ENCODE peak calls at places on chromosomes 6 and 20, in ten cellular contexts. L, N, R, Q, Y, V, T, U, X and H are unnamed samples.

GRCh38 chr6:71855406-71855805 is 30.9 kb upstream of the RIMS1 start:
- DNase-seq in L (no peak), N (no peak), R (no peak), Q (no peak), Y (no peak), V (no peak), T (no peak), U (no peak), X (peak), H (no peak)

GRCh38 chr6:157241411-157241979 is 81.8 kb downstream of the TMEM242 start:
- DNase-seq in L (peak), N (peak), R (no peak), Q (no peak), Y (no peak), V (peak), T (no peak), U (no peak), X (no peak), H (no peak)

GRCh38 chr20:46985241-46985640 is 90.6 kb downstream of the EYA2 start:
- DNase-seq in L (no peak), N (no peak), R (no peak), Q (peak), Y (no peak), V (no peak), T (no peak), U (no peak), X (no peak), H (no peak)

GRCh38 chr6:109491207-109491938 is 8.4 kb upstream of the ZBTB24 start:
- DNase-seq in L (no peak), N (no peak), R (no peak), Q (peak), Y (no peak), V (no peak), T (peak), U (no peak), X (no peak), H (no peak)

GRCh38 chr20:46987001-46987400 is 92.4 kb downstream of the EYA2 start:
- DNase-seq in L (no peak), N (no peak), R (no peak), Q (no peak), Y (no peak), V (no peak), T (no peak), U (no peak), X (no peak), H (no peak)

GRCh38 chr6:94289131-94289530 is 869.8 kb upstream of the EPHA7 start:
- DNase-seq in L (no peak), N (no peak), R (no peak), Q (no peak), Y (no peak), V (no peak), T (no peak), U (no peak), X (no peak), H (no peak)

GRCh38 chr6:124590001-124590400 is 372.2 kb upstream of the RNF217 start:
- DNase-seq in L (no peak), N (no peak), R (no peak), Q (no peak), Y (no peak), V (no peak), T (no peak), U (no peak), X (no peak), H (no peak)

GRCh38 chr20:22526512-22527012 is 57.8 kb downstream of the FOXA2 start:
- DNase-seq in L (no peak), N (no peak), R (no peak), Q (no peak), Y (no peak), V (no peak), T (peak), U (no peak), X (no peak), H (no peak)

GRCh38 chr6:37698264-37699137 is 818 bp upstream of the MDGA1 start:
- DNase-seq in L (no peak), N (peak), R (no peak), Q (peak), Y (peak), V (peak), T (no peak), U (peak), X (no peak), H (peak)

GRCh38 chr6:125267806-125268523 is 33.8 kb downstream of the HDDC2 start:
- DNase-seq in L (peak), N (no peak), R (peak), Q (no peak), Y (no peak), V (no peak), T (no peak), U (no peak), X (no peak), H (no peak)

GRCh38 chr20:25296094-25297093 is 48.5 kb downstream of the PYGB start:
- DNase-seq in L (peak), N (peak), R (no peak), Q (peak), Y (no peak), V (no peak), T (no peak), U (no peak), X (peak), H (no peak)

GRCh38 chr6:4133941-4134838 is 1.2 kb downstream of the ECI2 start:
- DNase-seq in L (peak), N (peak), R (no peak), Q (no peak), Y (no peak), V (peak), T (no peak), U (no peak), X (peak), H (no peak)

GRCh38 chr6:88843040-88843439 is 120.4 kb downstream of the RNGTT start:
- DNase-seq in L (no peak), N (no peak), R (no peak), Q (peak), Y (no peak), V (no peak), T (no peak), U (no peak), X (no peak), H (no peak)

GRCh38 chr6:52984247-52984646 is 10.8 kb downstream of the GSTA4 start:
- DNase-seq in L (no peak), N (no peak), R (no peak), Q (no peak), Y (no peak), V (no peak), T (no peak), U (no peak), X (no peak), H (no peak)

GRCh38 chr20:53896647-53897046 is 173.7 kb downstream of the BCAS1 start:
- DNase-seq in L (no peak), N (no peak), R (no peak), Q (no peak), Y (no peak), V (no peak), T (no peak), U (no peak), X (no peak), H (no peak)

GRCh38 chr6:3770023-3770422 is 18.5 kb upstream of the PXDC1 start:
- DNase-seq in L (no peak), N (no peak), R (no peak), Q (no peak), Y (no peak), V (no peak), T (no peak), U (no peak), X (no peak), H (no peak)

GRCh38 chr20:5531318-5532081 is 214.7 kb upstream of the PROKR2 start:
- DNase-seq in L (no peak), N (no peak), R (peak), Q (peak), Y (peak), V (no peak), T (no peak), U (no peak), X (no peak), H (peak)

GRCh38 chr6:144999127-144999526 is 714.0 kb downstream of the UTRN start:
- DNase-seq in L (no peak), N (no peak), R (no peak), Q (peak), Y (no peak), V (no peak), T (no peak), U (no peak), X (no peak), H (no peak)

GRCh38 chr6:148509152-148509571 is 166.5 kb downstream of the SASH1 start:
- DNase-seq in L (no peak), N (no peak), R (no peak), Q (peak), Y (no peak), V (no peak), T (no peak), U (no peak), X (no peak), H (no peak)
- TF ChIP-seq POLR2A in L (no peak), N (no peak), R (no peak), Q (no peak), Y (no peak), V (no peak), T (no peak), U (no peak), X (no peak), H (no peak)

GRCh38 chr20:6623989-6624388 is 143.5 kb upstream of the BMP2 start:
- DNase-seq in L (no peak), N (no peak), R (no peak), Q (no peak), Y (no peak), V (no peak), T (no peak), U (no peak), X (peak), H (no peak)

GRCh38 chr20:6630494-6630893 is 137.0 kb upstream of the BMP2 start:
- DNase-seq in L (no peak), N (no peak), R (no peak), Q (no peak), Y (no peak), V (no peak), T (no peak), U (no peak), X (no peak), H (no peak)

GRCh38 chr20:6622041-6622440 is 145.4 kb upstream of the BMP2 start:
- DNase-seq in L (no peak), N (no peak), R (no peak), Q (no peak), Y (no peak), V (no peak), T (no peak), U (no peak), X (no peak), H (no peak)

GRCh38 chr20:6629564-6629963 is 137.9 kb upstream of the BMP2 start:
- DNase-seq in L (no peak), N (no peak), R (no peak), Q (no peak), Y (no peak), V (no peak), T (no peak), U (no peak), X (no peak), H (no peak)

DNA sequence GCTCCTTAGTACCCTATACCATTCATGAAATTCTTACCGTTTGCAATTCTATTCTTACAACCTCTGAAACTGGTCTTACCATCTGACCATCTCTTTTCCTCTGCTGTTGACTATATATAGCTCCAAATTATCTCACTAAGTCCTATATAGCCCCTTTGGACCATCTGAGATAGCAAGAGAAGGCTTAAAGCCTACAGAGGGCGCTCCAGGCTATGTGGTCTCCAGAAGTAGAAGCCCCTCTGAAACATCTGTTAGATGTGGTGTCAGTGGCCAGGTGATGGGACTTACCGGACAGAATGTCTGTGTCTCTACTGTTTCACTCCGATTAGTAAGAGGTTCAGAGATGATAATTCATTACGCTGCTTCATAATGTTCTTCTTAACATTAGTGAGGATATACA is 140.7 kb upstream of the BMP2 start:
- DNase-seq in L (no peak), N (no peak), R (no peak), Q (no peak), Y (no peak), V (no peak), T (no peak), U (no peak), X (peak), H (no peak)
- TF ChIP-seq CTCF in L (no peak), N (no peak), R (no peak), Q (no peak), Y (no peak), V (no peak), T (no peak), U (no peak), X (peak), H (no peak)

GRCh38 chr6:134516582-134516981 is 198.7 kb upstream of the SGK1 start:
- DNase-seq in L (no peak), N (no peak), R (no peak), Q (no peak), Y (no peak), V (no peak), T (no peak), U (no peak), X (no peak), H (no peak)

GRCh38 chr6:134517863-134518262 is 200.0 kb upstream of the SGK1 start:
- DNase-seq in L (no peak), N (no peak), R (no peak), Q (no peak), Y (no peak), V (no peak), T (no peak), U (no peak), X (no peak), H (no peak)

GRCh38 chr6:134515976-134516375 is 198.1 kb upstream of the SGK1 start:
- DNase-seq in L (no peak), N (no peak), R (no peak), Q (no peak), Y (no peak), V (no peak), T (no peak), U (no peak), X (no peak), H (no peak)

GRCh38 chr6:134519456-134519855 is 201.5 kb upstream of the SGK1 start:
- DNase-seq in L (no peak), N (no peak), R (peak), Q (peak), Y (no peak), V (no peak), T (no peak), U (no peak), X (no peak), H (no peak)

GRCh38 chr6:134517145-134517658 is 199.3 kb upstream of the SGK1 start:
- DNase-seq in L (peak), N (no peak), R (peak), Q (peak), Y (peak), V (peak), T (no peak), U (no peak), X (peak), H (peak)
- H3K4me3 ChIP-seq in L (no peak), N (no peak), R (peak), Q (no peak), Y (no peak), V (no peak), T (peak), U (peak), X (no peak), H (no peak)

GRCh38 chr6:41713650-41714291 is 21.6 kb downstream of the TFEB start:
- DNase-seq in L (peak), N (no peak), R (peak), Q (no peak), Y (no peak), V (peak), T (no peak), U (no peak), X (no peak), H (no peak)
- TF ChIP-seq POLR2A in L (no peak), N (no peak), R (no peak), Q (no peak), Y (no peak), V (no peak), T (no peak), U (no peak), X (no peak), H (no peak)

DNA sequence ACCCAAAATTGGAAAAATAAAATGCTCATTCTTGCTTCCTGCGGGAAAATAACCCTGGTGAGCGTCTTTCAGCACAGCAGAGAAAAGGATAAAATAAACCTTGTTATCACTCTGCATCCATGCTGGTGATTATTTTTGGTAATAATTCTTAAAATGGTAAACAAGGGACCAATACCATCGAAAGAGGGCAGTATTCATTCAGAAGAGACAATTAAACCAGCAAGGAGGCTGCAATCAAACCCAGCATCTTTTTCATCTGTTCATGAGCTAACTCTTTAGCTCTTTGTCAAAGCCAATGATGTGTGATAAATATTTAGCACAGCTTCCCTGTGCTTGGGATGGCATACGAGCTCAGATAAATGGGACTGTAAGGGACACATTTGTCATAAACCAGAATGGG is 34.3 kb downstream of the CDH26 start:
- DNase-seq in L (no peak), N (no peak), R (no peak), Q (peak), Y (no peak), V (no peak), T (no peak), U (no peak), X (no peak), H (no peak)
- TF ChIP-seq CTCF in L (no peak), N (no peak), R (no peak), Q (peak), Y (no peak), V (no peak), T (no peak), U (peak), X (no peak), H (no peak)

GRCh38 chr20:1491281-1491840 is at the start of gene SIRPB2:
- DNase-seq in L (peak), N (peak), R (peak), Q (no peak), Y (no peak), V (no peak), T (no peak), U (no peak), X (no peak), H (no peak)
- H3K4me3 ChIP-seq in L (peak), N (no peak), R (peak), Q (no peak), Y (no peak), V (peak), T (peak), U (no peak), X (no peak), H (peak)

DNA sequence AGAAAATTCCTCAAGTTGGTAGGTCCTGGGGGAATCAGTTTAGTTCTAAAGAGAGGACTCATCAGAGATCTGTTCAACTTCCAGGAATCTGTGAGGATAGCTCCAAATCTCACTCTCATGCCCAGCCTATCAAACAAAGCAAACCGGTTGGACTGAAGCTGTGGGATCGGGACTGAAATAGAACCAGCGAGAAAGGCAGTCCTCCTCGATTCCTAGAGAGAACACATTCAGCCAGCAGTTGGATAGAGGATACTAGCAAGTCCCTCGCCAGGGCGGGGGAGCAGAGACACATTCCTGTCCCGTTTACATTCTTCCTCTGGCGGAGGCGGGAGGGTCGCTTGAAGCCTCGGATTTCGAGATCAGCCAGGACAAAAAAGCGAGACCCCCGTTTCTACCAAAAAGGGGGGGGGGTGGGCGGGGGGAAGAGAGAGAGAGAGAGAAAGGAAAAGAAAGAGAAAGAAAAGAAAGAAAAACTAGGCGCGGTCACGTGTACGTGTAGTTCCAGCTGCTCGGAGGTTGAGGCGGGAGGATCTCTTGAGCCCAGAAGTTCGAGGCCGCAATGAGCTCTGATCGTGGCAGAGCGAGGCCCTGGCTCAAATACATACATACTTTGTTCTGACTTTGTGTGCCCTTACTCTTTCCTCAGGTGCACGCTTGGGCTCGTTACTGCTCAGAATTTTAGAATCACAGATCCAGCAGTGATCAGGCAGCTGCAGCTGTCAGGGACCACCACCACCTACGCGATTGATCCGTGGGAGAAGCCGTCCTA is 19.5 kb downstream of the ZNF311 start:
- DNase-seq in L (peak), N (peak), R (peak), Q (peak), Y (peak), V (peak), T (no peak), U (peak), X (peak), H (peak)
- TF ChIP-seq POLR2A in L (no peak), N (peak), R (peak), Q (peak), Y (peak), V (no peak), T (no peak), U (no peak), X (peak), H (no peak)

GRCh38 chr20:35618032-35618371 is 2.4 kb downstream of the SPAG4 start:
- DNase-seq in L (no peak), N (no peak), R (no peak), Q (no peak), Y (no peak), V (no peak), T (no peak), U (no peak), X (no peak), H (no peak)
- TF ChIP-seq CTCF in L (no peak), N (no peak), R (no peak), Q (no peak), Y (no peak), V (no peak), T (no peak), U (no peak), X (no peak), H (no peak)

GRCh38 chr6:105138141-105138540 is 41.7 kb downstream of the POPDC3 start:
- DNase-seq in L (no peak), N (no peak), R (no peak), Q (no peak), Y (no peak), V (no peak), T (no peak), U (no peak), X (no peak), H (no peak)
- H3K4me3 ChIP-seq in L (peak), N (no peak), R (no peak), Q (no peak), Y (no peak), V (peak), T (no peak), U (no peak), X (no peak), H (no peak)

DNA sequence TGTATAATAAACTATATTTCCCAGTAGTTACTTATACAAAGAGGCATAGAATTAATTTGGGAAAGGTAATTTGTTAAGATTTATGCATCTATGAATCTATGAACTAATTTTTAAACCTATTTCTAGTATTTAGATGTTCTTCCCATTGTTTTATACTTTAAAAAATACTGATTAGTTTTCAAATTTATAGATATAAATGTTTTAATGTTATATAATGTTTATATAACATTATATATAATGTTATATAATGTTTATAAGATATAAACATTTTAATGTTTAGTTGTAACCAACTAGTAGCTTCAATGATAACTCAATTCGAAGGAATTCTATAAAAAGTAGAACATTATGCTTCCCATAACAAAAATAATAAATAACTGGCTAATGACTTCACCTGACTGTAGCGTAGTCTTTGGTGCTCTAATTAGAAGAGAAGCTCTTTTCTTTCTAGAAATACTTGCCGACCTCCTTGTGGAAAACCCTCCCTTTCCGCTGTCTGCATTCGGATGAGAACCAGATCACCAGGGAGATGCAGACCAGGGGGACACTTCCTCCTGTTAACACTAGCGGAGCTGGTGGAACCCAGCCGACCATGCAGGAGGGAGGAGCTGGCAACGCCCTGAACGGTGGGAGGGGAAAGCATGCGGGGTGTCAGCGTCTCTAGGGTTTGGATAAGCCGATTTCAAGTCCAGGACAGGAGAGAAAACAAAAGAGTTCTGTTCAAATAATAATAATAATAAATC is 158.4 kb downstream of the OR2B2 start:
- DNase-seq in L (peak), N (peak), R (peak), Q (peak), Y (peak), V (peak), T (no peak), U (peak), X (peak), H (peak)
- TF ChIP-seq POLR2A in L (no peak), N (no peak), R (no peak), Q (no peak), Y (no peak), V (no peak), T (no peak), U (peak), X (no peak), H (no peak)